ENCODE peak calls at places on chromosomes 11 and 22, in ten cellular contexts. W, A, M, V, P, F, L, T, I and O are unnamed samples.

GRCh38 chr11:126432065-126432461 is 76.6 kb downstream of the ST3GAL4 start:
- DNase-seq in W (no peak), A (no peak), M (no peak), V (no peak), P (no peak), F (no peak), L (no peak), T (no peak), I (no peak), O (no peak)

GRCh38 chr11:121292503-121293275 is at the start of gene SC5D:
- DNase-seq in W (peak), A (peak), M (peak), V (peak), P (peak), F (peak), L (peak), T (peak), I (peak), O (peak)

GRCh38 chr11:8257003-8257664 is 6.5 kb downstream of the LMO1 start:
- DNase-seq in W (no peak), A (no peak), M (no peak), V (no peak), P (no peak), F (no peak), L (no peak), T (no peak), I (no peak), O (no peak)

GRCh38 chr11:33514079-33514690 is 186.4 kb downstream of the C11orf91 start:
- DNase-seq in W (no peak), A (no peak), M (no peak), V (no peak), P (no peak), F (no peak), L (peak), T (no peak), I (no peak), O (no peak)

GRCh38 chr22:33515733-33516297 is 404.5 kb downstream of the LARGE1 start:
- DNase-seq in W (no peak), A (no peak), M (no peak), V (no peak), P (no peak), F (no peak), L (no peak), T (no peak), I (no peak), O (no peak)

GRCh38 chr22:36330655-36331305 is 57.0 kb downstream of the MYH9 start:
- DNase-seq in W (no peak), A (no peak), M (no peak), V (no peak), P (peak), F (no peak), L (peak), T (no peak), I (peak), O (peak)

GRCh38 chr11:63858628-63859550 is 20.0 kb downstream of the MARK2 start:
- DNase-seq in W (no peak), A (peak), M (no peak), V (no peak), P (peak), F (no peak), L (no peak), T (no peak), I (no peak), O (no peak)

GRCh38 chr22:47371263-47372090 is 609.0 kb downstream of the TBC1D22A start:
- DNase-seq in W (no peak), A (no peak), M (no peak), V (no peak), P (no peak), F (peak), L (no peak), T (no peak), I (no peak), O (no peak)

GRCh38 chr11:102487214-102487613 is 34.6 kb upstream of the TMEM123 start:
- DNase-seq in W (no peak), A (no peak), M (no peak), V (no peak), P (no peak), F (no peak), L (no peak), T (no peak), I (no peak), O (no peak)

GRCh38 chr11:131897976-131898375 is 527.6 kb downstream of the NTM start:
- DNase-seq in W (no peak), A (no peak), M (no peak), V (no peak), P (peak), F (no peak), L (no peak), T (no peak), I (no peak), O (no peak)

GRCh38 chr11:118514103-118514502 is 13.2 kb upstream of the TTC36 start:
- DNase-seq in W (no peak), A (no peak), M (no peak), V (no peak), P (no peak), F (no peak), L (no peak), T (no peak), I (no peak), O (no peak)

GRCh38 chr11:124880958-124881357 is 15.7 kb downstream of the ROBO3 start:
- DNase-seq in W (no peak), A (no peak), M (no peak), V (no peak), P (no peak), F (no peak), L (no peak), T (no peak), I (no peak), O (no peak)

GRCh38 chr22:38823076-38823475 is 20.8 kb downstream of the NPTXR start:
- DNase-seq in W (no peak), A (no peak), M (no peak), V (no peak), P (no peak), F (no peak), L (no peak), T (no peak), I (no peak), O (no peak)

GRCh38 chr22:44595841-44596341 is 97.9 kb upstream of the RTL6 start:
- DNase-seq in W (no peak), A (no peak), M (no peak), V (no peak), P (peak), F (no peak), L (no peak), T (no peak), I (no peak), O (no peak)

GRCh38 chr22:47835726-47836125 is 1073.3 kb downstream of the TBC1D22A start:
- DNase-seq in W (no peak), A (peak), M (no peak), V (no peak), P (peak), F (no peak), L (peak), T (no peak), I (peak), O (no peak)

GRCh38 chr11:95792200-95792599 is 1.9 kb downstream of the CEP57 start:
- DNase-seq in W (no peak), A (no peak), M (no peak), V (no peak), P (no peak), F (no peak), L (no peak), T (no peak), I (no peak), O (no peak)

GRCh38 chr11:44351898-44352498 is 42.1 kb upstream of the ALX4 start:
- DNase-seq in W (no peak), A (no peak), M (no peak), V (no peak), P (no peak), F (no peak), L (peak), T (no peak), I (no peak), O (no peak)

GRCh38 chr11:83863272-83863671 is 577.1 kb upstream of the CCDC90B start:
- DNase-seq in W (no peak), A (no peak), M (no peak), V (no peak), P (no peak), F (no peak), L (no peak), T (no peak), I (no peak), O (no peak)

GRCh38 chr11:33778682-33779081 is 4.4 kb upstream of the FBXO3 start:
- DNase-seq in W (no peak), A (peak), M (no peak), V (no peak), P (peak), F (no peak), L (peak), T (no peak), I (no peak), O (no peak)

GRCh38 chr11:77873345-77873744 is 52.4 kb downstream of the AAMDC start:
- DNase-seq in W (no peak), A (no peak), M (no peak), V (no peak), P (no peak), F (no peak), L (no peak), T (no peak), I (no peak), O (no peak)

GRCh38 chr22:20096574-20097420 is 16.8 kb downstream of the DGCR8 start:
- DNase-seq in W (no peak), A (no peak), M (no peak), V (no peak), P (no peak), F (no peak), L (no peak), T (no peak), I (no peak), O (no peak)

GRCh38 chr11:14634813-14635212 is 8.8 kb upstream of the PDE3B start:
- DNase-seq in W (no peak), A (no peak), M (no peak), V (no peak), P (no peak), F (no peak), L (no peak), T (no peak), I (no peak), O (no peak)

GRCh38 chr22:46030241-46030880 is 53.4 kb upstream of the WNT7B start:
- DNase-seq in W (no peak), A (no peak), M (no peak), V (no peak), P (no peak), F (peak), L (no peak), T (no peak), I (no peak), O (no peak)

GRCh38 chr11:97703815-97704214 is 1314.0 kb downstream of the JRKL start:
- DNase-seq in W (no peak), A (no peak), M (no peak), V (no peak), P (no peak), F (no peak), L (no peak), T (no peak), I (no peak), O (no peak)

GRCh38 chr22:46126853-46127385 is 23.4 kb upstream of the PPARA start:
- DNase-seq in W (no peak), A (no peak), M (no peak), V (no peak), P (no peak), F (no peak), L (no peak), T (no peak), I (no peak), O (no peak)

GRCh38 chr11:125382211-125382807 is 113.8 kb downstream of the FEZ1 start:
- DNase-seq in W (no peak), A (no peak), M (no peak), V (no peak), P (no peak), F (no peak), L (no peak), T (no peak), I (no peak), O (no peak)

GRCh38 chr11:19873730-19874129 is 161.1 kb downstream of the NAV2 start:
- DNase-seq in W (no peak), A (no peak), M (no peak), V (no peak), P (no peak), F (no peak), L (no peak), T (no peak), I (no peak), O (no peak)

GRCh38 chr22:50581950-50582561 is 593 bp downstream of the CHKB start:
- DNase-seq in W (no peak), A (no peak), M (no peak), V (no peak), P (no peak), F (peak), L (peak), T (no peak), I (no peak), O (no peak)

GRCh38 chr22:37552560-37553163 is 7.6 kb upstream of the CDC42EP1 start:
- DNase-seq in W (no peak), A (no peak), M (no peak), V (no peak), P (peak), F (no peak), L (peak), T (no peak), I (no peak), O (no peak)

GRCh38 chr22:20205964-20206708 is 55.3 kb upstream of the CCDC188 start:
- DNase-seq in W (peak), A (peak), M (no peak), V (no peak), P (peak), F (no peak), L (peak), T (peak), I (peak), O (peak)

GRCh38 chr11:125091247-125091876 is 20.1 kb downstream of the TMEM218 start:
- DNase-seq in W (no peak), A (peak), M (no peak), V (no peak), P (peak), F (peak), L (peak), T (no peak), I (peak), O (no peak)

GRCh38 chr22:47299879-47300697 is 537.6 kb downstream of the TBC1D22A start:
- DNase-seq in W (no peak), A (no peak), M (no peak), V (no peak), P (no peak), F (peak), L (no peak), T (no peak), I (no peak), O (no peak)